ENCODE peak calls at places on chromosomes 13 and 19, in nine cellular contexts. P is NCI-H774; I is AG04449; U is gastrocnemius medialis; N is naive thymus-derived CD8-positive, alpha-beta T cell; E is DND-41; C is endothelial cell; Q is left lobe of liver; T is sciatic nerve. Y is an unnamed sample.

GRCh38 chr19:5947435-5947834 is 30.5 kb downstream of the RANBP3 start:
- DNase-seq in P (no peak), I (no peak), U (peak), N (no peak), E (no peak), C (no peak), Q (no peak), T (peak), Y (no peak)

GRCh38 chr13:43258771-43259170 is 235.4 kb downstream of the DNAJC15 start:
- DNase-seq in P (no peak), I (no peak), U (no peak), N (no peak), E (no peak), C (no peak), Q (no peak), T (no peak), Y (peak)

GRCh38 chr13:28582225-28582891 is 76.6 kb upstream of the POMP start:
- DNase-seq in P (no peak), I (no peak), U (no peak), N (no peak), E (no peak), C (no peak), Q (no peak), T (no peak), Y (no peak)

GRCh38 chr13:27147530-27148170 is 24.0 kb downstream of the USP12 start:
- DNase-seq in P (no peak), I (no peak), U (no peak), N (no peak), E (no peak), C (no peak), Q (no peak), T (no peak), Y (no peak)

GRCh38 chr19:34313188-34313587 is 51.8 kb upstream of the GPI start:
- DNase-seq in P (no peak), I (no peak), U (no peak), N (no peak), E (no peak), C (no peak), Q (no peak), T (no peak), Y (peak)

GRCh38 chr13:106110241-106110855 is 425.1 kb downstream of the EFNB2 start:
- DNase-seq in P (no peak), I (no peak), U (no peak), N (no peak), E (no peak), C (no peak), Q (no peak), T (no peak), Y (peak)

GRCh38 chr13:49625392-49626137 is 2.7 kb upstream of the ARL11 start:
- DNase-seq in P (no peak), I (no peak), U (no peak), N (no peak), E (no peak), C (no peak), Q (peak), T (peak), Y (no peak)

GRCh38 chr13:25281193-25281936 is 5.9 kb downstream of the MTMR6 start:
- DNase-seq in P (no peak), I (no peak), U (no peak), N (no peak), E (no peak), C (no peak), Q (no peak), T (no peak), Y (no peak)

GRCh38 chr13:26310003-26310402 is 56.1 kb downstream of the CDK8 start:
- DNase-seq in P (no peak), I (no peak), U (no peak), N (no peak), E (no peak), C (no peak), Q (no peak), T (no peak), Y (no peak)